ENCODE peak calls at places on chromosomes 12 and 14, in nine cellular contexts. Z, F, L, G, Y, V, T, E and K are unnamed samples.

GRCh38 chr12:32139064-32139421 is 32.4 kb downstream of the BICD1 start:
- DNase-seq in G (peak), F (no peak), V (no peak), E (peak), Z (no peak), L (peak), T (peak), Y (no peak), K (peak)

GRCh38 chr12:52692253-52692652 is 11.1 kb downstream of the KRT77 start:
- DNase-seq in Y (no peak), E (no peak), T (no peak), Z (no peak), F (no peak), V (no peak), L (no peak), G (peak), K (no peak)

GRCh38 chr14:55586411-55586810 is 6.4 kb downstream of the KTN1 start:
- DNase-seq in Z (no peak), T (no peak), G (no peak), F (no peak), L (no peak), V (no peak), Y (no peak), E (peak), K (no peak)

GRCh38 chr12:25387136-25388050 is 136.7 kb upstream of the KRAS start:
- DNase-seq in G (peak), F (peak), E (peak), Y (peak), T (peak), V (peak), L (peak), Z (peak), K (peak)

GRCh38 chr14:36105401-36105800 is 71.1 kb downstream of the PTCSC3 start:
- DNase-seq in G (peak), L (no peak), Z (peak), V (no peak), Y (peak), F (no peak), E (peak), T (no peak), K (peak)

GRCh38 chr12:109640961-109641360 is 67.4 kb downstream of the MVK start:
- DNase-seq in V (no peak), G (no peak), E (no peak), L (no peak), T (no peak), Y (no peak), F (no peak), Z (no peak), K (no peak)

GRCh38 chr14:105882626-105883025 is 356.2 kb downstream of the TMEM121 start:
- DNase-seq in V (no peak), Z (no peak), E (no peak), T (no peak), G (no peak), F (no peak), L (no peak), Y (no peak), K (no peak)

GRCh38 chr12:12474471-12474928 is 88.2 kb downstream of the DUSP16 start:
- DNase-seq in F (no peak), G (no peak), Y (no peak), E (no peak), Z (no peak), T (no peak), V (no peak), L (peak), K (no peak)

GRCh38 chr12:12558291-12558690 is 4.4 kb downstream of the DUSP16 start:
- DNase-seq in L (no peak), Y (no peak), G (no peak), F (no peak), Z (no peak), V (no peak), T (no peak), E (no peak), K (no peak)

GRCh38 chr12:40263616-40264409 is 39.0 kb downstream of the LRRK2 start:
- DNase-seq in T (peak), E (no peak), F (no peak), V (no peak), L (no peak), G (no peak), Y (no peak), Z (no peak), K (no peak)

GRCh38 chr14:59959663-59960062 is 39.7 kb downstream of the LRRC9 start:
- DNase-seq in T (no peak), Y (no peak), V (no peak), F (no peak), G (no peak), E (no peak), Z (no peak), L (no peak), K (no peak)

GRCh38 chr14:61671086-61671485 is 24.2 kb upstream of the HIF1A start:
- DNase-seq in E (no peak), G (no peak), L (peak), V (no peak), T (no peak), Y (no peak), F (peak), Z (no peak), K (no peak)

GRCh38 chr14:72975776-72976175 is 49.5 kb downstream of the DCAF4 start:
- DNase-seq in E (no peak), T (no peak), G (peak), L (no peak), Y (no peak), F (no peak), V (no peak), Z (no peak), K (no peak)

GRCh38 chr12:106954462-106955376 is 988 bp upstream of the TMEM263 start:
- DNase-seq in E (peak), Z (no peak), F (peak), V (no peak), L (peak), Y (no peak), G (peak), T (peak), K (no peak)

GRCh38 chr12:115771065-115771464 is 506.4 kb downstream of the MED13L start:
- DNase-seq in E (peak), F (no peak), T (peak), V (no peak), Z (peak), L (no peak), G (peak), Y (no peak), K (peak)

GRCh38 chr12:5383961-5384360 is 47.9 kb upstream of the NTF3 start:
- DNase-seq in E (peak), T (peak), L (no peak), Y (no peak), F (no peak), V (peak), Z (no peak), G (no peak), K (peak)

GRCh38 chr14:103724116-103724515 is 8.5 kb downstream of the ZFYVE21 start:
- DNase-seq in Y (no peak), T (peak), F (no peak), V (no peak), G (no peak), L (no peak), Z (no peak), E (no peak), K (no peak)

GRCh38 chr14:70919774-70920173 is 12.5 kb downstream of the PCNX1 start:
- DNase-seq in E (peak), F (peak), G (no peak), Z (no peak), L (no peak), V (no peak), Y (no peak), T (peak), K (peak)

GRCh38 chr12:64127811-64128210 is 94.3 kb downstream of the KICS2 start:
- DNase-seq in Z (no peak), E (no peak), G (no peak), V (no peak), Y (no peak), F (no peak), L (no peak), T (no peak), K (no peak)

GRCh38 chr12:1932264-1932777 is 13.9 kb upstream of the CACNA2D4 start:
- DNase-seq in Z (no peak), L (no peak), Y (no peak), V (no peak), F (no peak), G (peak), T (no peak), E (no peak), K (peak)

GRCh38 chr12:105922670-105923102 is 216.1 kb downstream of the NUAK1 start:
- DNase-seq in Z (no peak), E (peak), V (peak), Y (no peak), G (no peak), L (no peak), F (no peak), T (peak), K (peak)

GRCh38 chr12:68960162-68960501 is 27.2 kb upstream of the CPM start:
- DNase-seq in T (peak), F (no peak), E (peak), Z (no peak), G (no peak), V (no peak), Y (no peak), L (no peak), K (no peak)

GRCh38 chr12:114400925-114401324 is 5.0 kb downstream of the TBX5 start:
- DNase-seq in V (no peak), G (peak), F (no peak), T (peak), L (no peak), E (peak), Z (no peak), Y (no peak), K (no peak)

GRCh38 chr14:97116546-97116945 is 319.4 kb downstream of the VRK1 start:
- DNase-seq in F (no peak), E (no peak), V (no peak), Y (no peak), G (no peak), T (no peak), L (no peak), Z (no peak), K (peak)

GRCh38 chr12:89693639-89694202 is 14.9 kb downstream of the ATP2B1 start:
- DNase-seq in Y (no peak), E (peak), L (no peak), F (no peak), G (no peak), V (no peak), Z (no peak), T (no peak), K (peak)

GRCh38 chr12:112183141-112183581 is 57.8 kb downstream of the TRAFD1 start:
- DNase-seq in E (peak), T (no peak), V (no peak), L (peak), Y (no peak), Z (no peak), G (no peak), F (no peak), K (peak)